ENCODE peak calls at places on chromosomes 2 and 18, in four cellular contexts. R is GM23248, P is A172, E is Karpas-422. I is an unnamed sample.

GRCh38 chr2:96596596-96596995 is 41.5 kb downstream of the KANSL3 start:
- DNase-seq in R (no peak), P (no peak), E (no peak), I (no peak)

GRCh38 chr2:10038123-10038522 is 5.2 kb upstream of the KLF11 start:
- DNase-seq in R (no peak), P (no peak), E (no peak), I (no peak)

GRCh38 chr2:190534310-190535118 is at the start of gene NEMP2:
- DNase-seq in R (peak; percentile 80), P (peak; percentile 65), E (peak; percentile 94), I (peak; percentile 76)

GRCh38 chr2:20421988-20422678 is 24.7 kb upstream of the RHOB start:
- DNase-seq in R (peak; percentile 95), P (peak; percentile 95), E (no peak), I (no peak)

GRCh38 chr2:118978064-118978463 is 36.1 kb downstream of the MARCO start:
- DNase-seq in R (no peak), P (no peak), E (no peak), I (no peak)

GRCh38 chr2:28665041-28665704 is 86.5 kb upstream of the PPP1CB start:
- DNase-seq in R (peak; percentile 92), P (no peak), E (no peak), I (no peak)

GRCh38 chr2:170022692-170023091 is 155.3 kb upstream of the MYO3B start:
- DNase-seq in R (peak; percentile 82), P (peak; percentile 71), E (no peak), I (no peak)

GRCh38 chr2:110770308-110770695 is 37.9 kb downstream of the ACOXL start:
- DNase-seq in R (no peak), P (no peak), E (no peak), I (no peak)

GRCh38 chr2:153405196-153405595 is 73.4 kb downstream of the RPRM start:
- DNase-seq in R (no peak), P (no peak), E (no peak), I (no peak)

GRCh38 chr18:39485696-39486095 is 1920.1 kb upstream of the CELF4 start:
- DNase-seq in R (no peak), P (no peak), E (no peak), I (no peak)

GRCh38 chr18:75378674-75379315 is 48.7 kb downstream of the SMIM21 start:
- DNase-seq in R (no peak), P (no peak), E (no peak), I (no peak)

GRCh38 chr18:60889442-60889841 is 443.8 kb upstream of the CDH20 start:
- DNase-seq in R (no peak), P (no peak), E (no peak), I (no peak)

GRCh38 chr18:11052800-11053199 is 96.6 kb downstream of the PIEZO2 start:
- DNase-seq in R (peak; percentile 13), P (peak; percentile 18), E (no peak), I (no peak)

GRCh38 chr18:13165636-13166423 is 52.7 kb upstream of the LDLRAD4 start:
- DNase-seq in R (no peak), P (no peak), E (no peak), I (no peak)

GRCh38 chr2:104249666-104250065 is 604.2 kb upstream of the POU3F3 start:
- DNase-seq in R (no peak), P (no peak), E (no peak), I (no peak)

GRCh38 chr2:15674637-15675455 is 83.2 kb downstream of the DDX1 start:
- DNase-seq in R (peak; percentile 12), P (peak; percentile 27), E (no peak), I (no peak)

GRCh38 chr2:196217116-196217515 is 45.7 kb upstream of the STK17B start:
- DNase-seq in R (no peak), P (no peak), E (no peak), I (no peak)

GRCh38 chr18:67508146-67508545 is 8.4 kb downstream of the DSEL start:
- DNase-seq in R (no peak), P (no peak), E (no peak), I (no peak)

GRCh38 chr2:240201861-240202260 is 61.4 kb upstream of the OTOS start:
- DNase-seq in R (no peak), P (no peak), E (no peak), I (no peak)

GRCh38 chr2:240450532-240451107 is 15.2 kb downstream of the GPC1 start:
- DNase-seq in R (no peak), P (no peak), E (peak; percentile 55), I (no peak)

GRCh38 chr2:1660656-1661650 is 83.4 kb downstream of the PXDN start:
- DNase-seq in R (no peak), P (no peak), E (no peak), I (no peak)

GRCh38 chr18:7918696-7919095 is 351.6 kb downstream of the PTPRM start:
- DNase-seq in R (no peak), P (no peak), E (no peak), I (no peak)

GRCh38 chr18:78861706-78862105 is 117.9 kb upstream of the SALL3 start:
- DNase-seq in R (no peak), P (no peak), E (no peak), I (no peak)

GRCh38 chr2:120703330-120703994 is 32.2 kb upstream of the GLI2 start:
- DNase-seq in R (peak; percentile 84), P (peak; percentile 87), E (no peak), I (no peak)

I was measured in germinal center.